ENCODE peak calls at places on chromosomes 11 and 22, in seven cellular contexts. U is breast epithelium, K is left ventricle myocardium inferior, F is esophagus squamous epithelium, P is RWPE1, G is suprapubic skin, X is K562. H is an unnamed sample.

GRCh38 chr22:44917372-44918165 is 92.2 kb downstream of the PHF21B start:
- DNase-seq in U (peak; percentile 15), K (peak; percentile 6), F (no peak), P (no peak), G (peak; percentile 32), X (no peak), H (no peak)

GRCh38 chr11:97883086-97883485 is 1137.7 kb upstream of the CNTN5 start:
- DNase-seq in U (no peak), K (no peak), F (no peak), P (no peak), G (no peak), X (no peak), H (no peak)

GRCh38 chr11:100105605-100106358 is 581.3 kb upstream of the ARHGAP42 start:
- DNase-seq in U (no peak), K (no peak), F (no peak), P (no peak), G (no peak), X (no peak), H (no peak)

GRCh38 chr11:47987781-47988180 is 7.4 kb downstream of the PTPRJ start:
- DNase-seq in U (no peak), K (no peak), F (no peak), P (no peak), G (no peak), X (no peak), H (no peak)

GRCh38 chr11:126588630-126589491 is 233.4 kb downstream of the ST3GAL4 start:
- DNase-seq in U (no peak), K (no peak), F (no peak), P (no peak), G (no peak), X (no peak), H (no peak)

GRCh38 chr11:15198284-15198683 is 83.6 kb downstream of the INSC start:
- DNase-seq in U (no peak), K (no peak), F (no peak), P (no peak), G (no peak), X (no peak), H (no peak)

GRCh38 chr11:35906681-35907080 is 37.2 kb upstream of the LDLRAD3 start:
- DNase-seq in U (no peak), K (no peak), F (no peak), P (no peak), G (no peak), X (no peak), H (no peak)

GRCh38 chr11:115711021-115711420 is 206.8 kb upstream of the CADM1 start:
- DNase-seq in U (no peak), K (no peak), F (no peak), P (no peak), G (no peak), X (no peak), H (no peak)

GRCh38 chr22:19057999-19058491 is 64.2 kb downstream of the DGCR2 start:
- DNase-seq in U (no peak), K (no peak), F (no peak), P (no peak), G (peak; percentile 40), X (no peak), H (no peak)

GRCh38 chr22:47655930-47656329 is 893.5 kb downstream of the TBC1D22A start:
- DNase-seq in U (no peak), K (no peak), F (no peak), P (no peak), G (no peak), X (no peak), H (no peak)

GRCh38 chr11:75198278-75198948 is 42.2 kb upstream of the TPBGL start:
- DNase-seq in U (no peak), K (no peak), F (no peak), P (peak; percentile 7), G (no peak), X (no peak), H (no peak)

GRCh38 chr11:2270322-2271076 is at the start of gene ASCL2:
- DNase-seq in U (peak; percentile 44), K (no peak), F (no peak), P (no peak), G (no peak), X (no peak), H (no peak)

GRCh38 chr11:70306586-70307033 is 36.1 kb downstream of the PPFIA1 start:
- DNase-seq in U (no peak), K (no peak), F (no peak), P (no peak), G (no peak), X (no peak), H (no peak)

GRCh38 chr11:444397-445144 is 2.8 kb upstream of the ANO9 start:
- DNase-seq in U (no peak), K (no peak), F (no peak), P (no peak), G (no peak), X (peak; percentile 69), H (no peak)

GRCh38 chr22:44735518-44736428 is 16.6 kb upstream of the ARHGAP8 start:
- DNase-seq in U (peak; percentile 79), K (peak; percentile 74), F (no peak), P (peak; percentile 51), G (peak; percentile 81), X (peak; percentile 70), H (peak; percentile 71)

GRCh38 chr11:116579857-116580727 is 192.7 kb downstream of the BUD13 start:
- DNase-seq in U (no peak), K (no peak), F (no peak), P (no peak), G (no peak), X (no peak), H (no peak)

GRCh38 chr22:44627521-44628139 is 74.4 kb upstream of the PRR5 start:
- DNase-seq in U (no peak), K (no peak), F (no peak), P (no peak), G (no peak), X (no peak), H (no peak)

GRCh38 chr11:70580036-70580805 is 181.9 kb downstream of the CTTN start:
- DNase-seq in U (no peak), K (no peak), F (no peak), P (no peak), G (no peak), X (no peak), H (no peak)

GRCh38 chr11:76596652-76597051 is 73.9 kb downstream of the LRRC32 start:
- DNase-seq in U (peak; percentile 35), K (no peak), F (no peak), P (no peak), G (no peak), X (no peak), H (no peak)

GRCh38 chr11:44564198-44564597 is 1.3 kb upstream of the CD82 start:
- DNase-seq in U (no peak), K (no peak), F (no peak), P (no peak), G (no peak), X (no peak), H (no peak)

GRCh38 chr11:108938604-108939003 is 273.7 kb downstream of the DDX10 start:
- DNase-seq in U (no peak), K (no peak), F (no peak), P (no peak), G (no peak), X (no peak), H (no peak)

DNA sequence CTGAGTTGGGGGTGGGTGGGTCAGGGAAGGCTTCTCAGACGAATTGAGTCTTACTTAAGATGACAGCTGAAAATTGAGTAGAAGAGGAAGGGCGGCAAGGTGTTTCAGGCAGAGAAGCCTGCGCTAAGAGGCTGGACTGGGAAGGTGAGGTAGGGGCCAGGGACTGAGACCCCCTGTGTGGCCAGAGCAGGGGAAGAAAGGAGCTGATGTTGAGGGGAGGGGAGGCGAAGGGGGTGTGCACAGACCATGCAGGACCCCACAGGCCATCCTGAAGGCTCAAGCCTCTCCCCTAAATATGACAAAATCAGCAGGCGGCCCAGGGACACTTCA is 40.6 kb upstream of the CREB3L1 start:
- DNase-seq in U (no peak), K (no peak), F (no peak), P (no peak), G (no peak), X (no peak), H (no peak)
- H3K27ac ChIP-seq in U (no peak overlapping the region), K (peak overlapping the region; percentile 96), F (no peak overlapping the region), P (peak overlapping the region; percentile 98), G (no peak overlapping the region), X (peak overlapping the region; percentile 97), H (no peak overlapping the region)

DNA sequence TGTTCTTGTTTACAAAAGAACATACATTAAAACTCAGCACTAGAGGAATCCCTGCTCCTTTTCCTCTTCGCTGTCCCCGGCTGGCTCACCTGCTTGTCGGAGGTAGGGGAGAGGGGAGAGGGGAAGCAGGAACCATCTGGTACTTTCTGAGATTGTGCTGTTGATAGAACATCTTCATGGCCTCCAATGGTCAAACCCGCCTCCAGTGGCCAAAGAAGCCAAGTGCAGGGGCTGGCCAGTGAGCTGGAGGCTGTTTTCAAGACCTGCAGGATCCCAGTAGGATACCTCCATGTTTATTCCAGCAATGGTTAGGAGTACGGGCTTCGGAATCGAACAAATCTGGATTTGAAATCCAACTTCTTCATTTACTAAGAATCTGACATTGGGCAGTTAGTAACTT is 92.6 kb downstream of the PKNOX2 start:
- DNase-seq in U (no peak), K (no peak), F (no peak), P (no peak), G (no peak), X (peak; percentile 29), H (no peak)
- TF ChIP-seq CTCF in U (no peak), K (no peak), F (no peak), P (no peak), G (no peak), X (peak; percentile 33), H (no peak)

GRCh38 chr11:118876261-118876660 is 7.4 kb upstream of the CXCR5 start:
- DNase-seq in U (no peak), K (no peak), F (no peak), P (no peak), G (no peak), X (no peak), H (no peak)
- H3K27ac ChIP-seq in U (no peak overlapping the region), K (no peak overlapping the region), F (no peak overlapping the region), P (no peak overlapping the region), G (no peak overlapping the region), X (no peak overlapping the region), H (peak overlapping the region; percentile 90)

GRCh38 chr11:61516675-61517516 is 8.3 kb downstream of the LRRC10B start:
- DNase-seq in U (no peak), K (no peak), F (no peak), P (peak; percentile 72), G (no peak), X (peak; percentile 83), H (peak; percentile 57)

GRCh38 chr11:61513143-61513740 is 4.7 kb downstream of the LRRC10B start:
- DNase-seq in U (no peak), K (no peak), F (no peak), P (no peak), G (no peak), X (no peak), H (no peak)

GRCh38 chr11:61514050-61514917 is 5.7 kb downstream of the LRRC10B start:
- DNase-seq in U (no peak), K (no peak), F (no peak), P (no peak), G (no peak), X (no peak), H (no peak)

GRCh38 chr11:61516191-61516590 is 7.6 kb downstream of the LRRC10B start:
- DNase-seq in U (no peak), K (no peak), F (no peak), P (no peak), G (no peak), X (peak; percentile 37), H (no peak)

DNA sequence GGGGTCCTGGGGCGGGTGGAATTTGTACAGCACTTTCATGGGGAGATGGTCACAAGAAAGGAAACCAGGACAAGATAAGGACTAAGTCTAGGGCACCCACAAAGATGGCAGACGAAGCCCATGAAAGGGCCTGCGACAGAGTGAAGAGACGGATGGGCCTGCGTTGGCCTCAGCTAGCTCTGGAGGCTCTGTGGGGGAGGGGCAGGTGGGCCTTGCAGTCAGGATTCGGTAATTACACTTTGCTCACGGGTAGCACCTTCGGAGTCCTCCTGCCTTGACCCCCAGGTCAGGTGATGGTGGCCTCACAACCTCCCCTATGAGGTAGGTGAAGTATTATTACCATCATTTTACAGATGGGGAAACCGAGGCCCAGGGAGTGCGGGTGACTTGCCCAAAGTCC is 7.1 kb downstream of the LRRC10B start:
- DNase-seq in U (no peak), K (no peak), F (no peak), P (no peak), G (no peak), X (no peak), H (no peak)
- TF ChIP-seq CTCF in U (no peak), K (no peak), F (no peak), P (no peak), G (no peak), X (no peak), H (no peak)